ENCODE peak calls at places on chromosomes 16 and 17, in four cellular contexts. One of them, this sample, is unnamed.

GRCh38 chr17:17189559-17189958 is 16.6 kb downstream of the PLD6 start:
- DNase-seq in AG10803: no peak
- DNase-seq in breast epithelium: no peak
- DNase-seq in Peyer's patch: no peak
- DNase-seq in this sample: no peak

GRCh38 chr16:85123891-85124635 is 11.8 kb upstream of the CIBAR2 start:
- DNase-seq in Peyer's patch: no peak
- DNase-seq in AG10803: peak
- DNase-seq in breast epithelium: peak
- DNase-seq in this sample: no peak

GRCh38 chr16:52455549-52456277 is 91.2 kb downstream of the TOX3 start:
- DNase-seq in breast epithelium: no peak
- DNase-seq in Peyer's patch: no peak
- DNase-seq in AG10803: no peak
- DNase-seq in this sample: peak

GRCh38 chr16:53434436-53435065 is at the start of gene RBL2:
- DNase-seq in breast epithelium: peak
- DNase-seq in AG10803: peak
- DNase-seq in Peyer's patch: peak
- DNase-seq in this sample: peak

GRCh38 chr17:81142301-81143199 is 22.8 kb upstream of the PVALEF start:
- DNase-seq in breast epithelium: peak
- DNase-seq in Peyer's patch: peak
- DNase-seq in AG10803: peak
- DNase-seq in this sample: peak

GRCh38 chr16:23236983-23237382 is 54.4 kb downstream of the SCNN1G start:
- DNase-seq in Peyer's patch: no peak
- DNase-seq in AG10803: no peak
- DNase-seq in breast epithelium: no peak
- DNase-seq in this sample: no peak

GRCh38 chr17:68580236-68580903 is 20.8 kb downstream of the FAM20A start:
- DNase-seq in breast epithelium: no peak
- DNase-seq in Peyer's patch: no peak
- DNase-seq in AG10803: peak
- DNase-seq in this sample: no peak

GRCh38 chr17:36183001-36183810 is 6.8 kb upstream of the TBC1D3B start:
- DNase-seq in Peyer's patch: peak
- DNase-seq in AG10803: peak
- DNase-seq in breast epithelium: peak
- DNase-seq in this sample: peak

GRCh38 chr17:40963838-40964237 is 2.9 kb downstream of the KRT39 start:
- DNase-seq in breast epithelium: no peak
- DNase-seq in AG10803: no peak
- DNase-seq in Peyer's patch: no peak
- DNase-seq in this sample: no peak

GRCh38 chr17:78675836-78676235 is 98.6 kb upstream of the DNAH17 start:
- DNase-seq in breast epithelium: no peak
- DNase-seq in Peyer's patch: no peak
- DNase-seq in AG10803: no peak
- DNase-seq in this sample: no peak
- TF ChIP-seq CTCF in breast epithelium: no peak
- TF ChIP-seq CTCF in Peyer's patch: no peak
- TF ChIP-seq CTCF in AG10803: no peak
- TF ChIP-seq CTCF in this sample: no peak

DNA sequence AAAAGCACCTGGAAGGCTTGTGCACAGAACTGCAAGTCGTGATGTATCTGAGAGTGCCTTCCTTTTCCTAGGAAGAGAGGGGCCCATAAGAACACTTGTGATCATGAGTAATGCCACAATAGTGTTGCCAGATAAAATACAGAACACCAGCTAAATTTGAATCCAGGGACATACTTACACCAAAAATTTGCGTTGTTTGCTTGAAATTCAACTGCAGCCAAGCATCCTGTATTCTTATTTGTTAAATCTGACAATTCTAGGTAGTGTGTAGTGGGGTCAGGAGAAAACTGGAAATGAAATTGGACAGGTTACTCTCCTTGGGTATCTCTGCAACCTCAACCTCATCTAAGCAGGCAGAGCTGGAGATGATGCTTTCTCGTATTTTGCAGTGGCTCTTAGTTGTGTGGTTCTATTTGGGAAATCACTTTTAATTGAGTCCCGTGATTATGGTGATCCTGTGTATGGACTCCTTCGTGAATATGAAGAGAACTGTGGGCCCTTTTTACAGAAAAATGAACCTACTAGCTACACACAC is 12.0 kb downstream of the SLC35B1 start:
- DNase-seq in Peyer's patch: no peak
- DNase-seq in AG10803: no peak
- DNase-seq in breast epithelium: no peak
- DNase-seq in this sample: no peak
- TF ChIP-seq CTCF in Peyer's patch: no peak
- TF ChIP-seq CTCF in AG10803: no peak
- TF ChIP-seq CTCF in breast epithelium: no peak
- TF ChIP-seq CTCF in this sample: no peak

DNA sequence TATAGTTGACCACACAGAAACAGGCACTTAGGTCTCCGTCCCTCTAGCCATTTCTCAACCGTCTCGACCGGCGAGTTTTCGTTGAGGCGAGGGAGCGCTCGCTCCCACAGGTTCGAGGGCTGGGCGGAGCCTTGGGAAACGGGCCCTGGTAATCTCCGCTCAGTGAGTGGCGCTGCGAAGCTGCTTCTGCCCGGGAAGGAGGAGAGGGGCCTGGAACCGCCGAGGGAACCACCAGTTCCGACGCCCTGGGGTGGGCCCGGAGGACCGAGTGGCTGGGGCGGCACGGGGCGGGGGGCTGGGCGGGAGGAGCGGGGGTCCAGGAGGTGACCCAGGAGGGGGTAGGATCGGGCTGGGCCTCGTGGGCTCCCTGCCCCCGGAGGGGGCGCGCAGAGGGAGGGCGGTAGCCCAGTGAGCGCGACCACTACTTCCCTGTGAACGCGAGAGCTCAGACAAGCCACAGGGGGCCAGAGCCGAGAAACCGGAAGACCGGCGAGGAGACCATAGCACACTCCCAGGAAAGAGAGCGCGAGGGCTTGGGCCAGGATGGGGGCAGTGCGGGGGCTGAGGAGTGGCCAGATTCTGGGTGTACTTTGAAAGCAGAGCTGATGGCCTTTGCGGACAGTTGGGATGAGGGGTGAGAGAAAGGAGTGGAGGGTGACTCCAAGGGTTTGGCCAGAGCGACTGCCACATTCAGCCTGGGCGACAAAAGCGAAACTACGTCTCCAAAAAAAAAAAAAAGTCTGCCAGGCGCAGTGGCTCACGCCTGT is 29.9 kb upstream of the ARL4D start:
- DNase-seq in breast epithelium: peak
- DNase-seq in AG10803: peak
- DNase-seq in Peyer's patch: peak
- DNase-seq in this sample: peak
- TF ChIP-seq CTCF in breast epithelium: no peak
- TF ChIP-seq CTCF in AG10803: peak
- TF ChIP-seq CTCF in Peyer's patch: no peak
- TF ChIP-seq CTCF in this sample: no peak

GRCh38 chr16:2911580-2912329 is at the start of gene FLYWCH1:
- DNase-seq in Peyer's patch: peak
- DNase-seq in AG10803: peak
- DNase-seq in breast epithelium: peak
- DNase-seq in this sample: peak
- TF ChIP-seq CTCF in Peyer's patch: no peak
- TF ChIP-seq CTCF in AG10803: no peak
- TF ChIP-seq CTCF in breast epithelium: no peak
- TF ChIP-seq CTCF in this sample: no peak

DNA sequence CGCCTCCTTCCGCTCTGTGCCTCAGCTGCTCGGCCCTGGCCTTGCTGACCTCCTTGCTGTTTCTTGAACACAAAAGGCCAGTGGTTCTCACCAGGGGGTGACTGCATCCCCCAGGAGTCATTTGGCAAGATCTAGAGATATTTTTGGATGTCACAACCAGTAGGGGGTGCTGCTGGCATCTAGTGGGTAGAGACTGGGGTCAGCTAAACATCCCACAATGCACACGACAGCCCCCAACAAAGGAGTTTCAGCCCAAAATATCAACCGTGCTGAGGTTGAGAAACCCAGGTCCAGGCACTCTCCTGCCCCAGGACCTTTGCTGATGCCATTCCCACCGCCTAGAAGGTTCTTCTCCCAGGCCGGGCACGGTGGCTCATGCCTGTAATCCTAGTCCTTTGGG is 39.7 kb downstream of the ABCC6 start:
- DNase-seq in AG10803: no peak
- DNase-seq in Peyer's patch: no peak
- DNase-seq in breast epithelium: no peak
- DNase-seq in this sample: no peak
- TF ChIP-seq CTCF in AG10803: peak
- TF ChIP-seq CTCF in Peyer's patch: no peak
- TF ChIP-seq CTCF in breast epithelium: no peak
- TF ChIP-seq CTCF in this sample: no peak

GRCh38 chr17:77511514-77512061 is 370.8 kb downstream of the SEC14L1 start:
- DNase-seq in AG10803: no peak
- DNase-seq in breast epithelium: no peak
- DNase-seq in Peyer's patch: no peak
- DNase-seq in this sample: no peak

GRCh38 chr17:77513045-77513444 is 372.3 kb downstream of the SEC14L1 start:
- DNase-seq in Peyer's patch: no peak
- DNase-seq in AG10803: no peak
- DNase-seq in breast epithelium: no peak
- DNase-seq in this sample: no peak

GRCh38 chr17:77516902-77517301 is 376.1 kb downstream of the SEC14L1 start:
- DNase-seq in Peyer's patch: no peak
- DNase-seq in breast epithelium: no peak
- DNase-seq in AG10803: peak
- DNase-seq in this sample: no peak

GRCh38 chr17:77512062-77512946 is 371.5 kb downstream of the SEC14L1 start:
- DNase-seq in Peyer's patch: no peak
- DNase-seq in breast epithelium: peak
- DNase-seq in AG10803: peak
- DNase-seq in this sample: no peak

GRCh38 chr17:77515227-77515626 is 374.5 kb downstream of the SEC14L1 start:
- DNase-seq in breast epithelium: no peak
- DNase-seq in Peyer's patch: no peak
- DNase-seq in AG10803: no peak
- DNase-seq in this sample: no peak
- TF ChIP-seq CTCF in breast epithelium: no peak
- TF ChIP-seq CTCF in Peyer's patch: no peak
- TF ChIP-seq CTCF in AG10803: no peak
- TF ChIP-seq CTCF in this sample: no peak

GRCh38 chr17:61848247-61848646 is 15.1 kb downstream of the BRIP1 start:
- DNase-seq in breast epithelium: no peak
- DNase-seq in AG10803: no peak
- DNase-seq in Peyer's patch: no peak
- DNase-seq in this sample: no peak
- TF ChIP-seq CTCF in breast epithelium: no peak
- TF ChIP-seq CTCF in AG10803: no peak
- TF ChIP-seq CTCF in Peyer's patch: no peak
- TF ChIP-seq CTCF in this sample: no peak

GRCh38 chr17:74454197-74455024 is 12.0 kb upstream of the CD300A start:
- DNase-seq in breast epithelium: no peak
- DNase-seq in Peyer's patch: no peak
- DNase-seq in AG10803: peak
- DNase-seq in this sample: peak
- TF ChIP-seq CTCF in breast epithelium: peak
- TF ChIP-seq CTCF in Peyer's patch: peak
- TF ChIP-seq CTCF in AG10803: no peak
- TF ChIP-seq CTCF in this sample: no peak

GRCh38 chr17:61418433-61418832 is 18.8 kb downstream of the TBX2 start:
- DNase-seq in AG10803: no peak
- DNase-seq in Peyer's patch: no peak
- DNase-seq in breast epithelium: no peak
- DNase-seq in this sample: no peak

GRCh38 chr17:61416211-61416539 is 16.5 kb downstream of the TBX2 start:
- DNase-seq in breast epithelium: no peak
- DNase-seq in Peyer's patch: no peak
- DNase-seq in AG10803: no peak
- DNase-seq in this sample: no peak

GRCh38 chr17:61415374-61416210 is 15.9 kb downstream of the TBX2 start:
- DNase-seq in AG10803: peak
- DNase-seq in breast epithelium: peak
- DNase-seq in Peyer's patch: no peak
- DNase-seq in this sample: no peak

GRCh38 chr17:61414936-61415251 is 15.3 kb downstream of the TBX2 start:
- DNase-seq in breast epithelium: peak
- DNase-seq in Peyer's patch: no peak
- DNase-seq in AG10803: no peak
- DNase-seq in this sample: no peak

DNA sequence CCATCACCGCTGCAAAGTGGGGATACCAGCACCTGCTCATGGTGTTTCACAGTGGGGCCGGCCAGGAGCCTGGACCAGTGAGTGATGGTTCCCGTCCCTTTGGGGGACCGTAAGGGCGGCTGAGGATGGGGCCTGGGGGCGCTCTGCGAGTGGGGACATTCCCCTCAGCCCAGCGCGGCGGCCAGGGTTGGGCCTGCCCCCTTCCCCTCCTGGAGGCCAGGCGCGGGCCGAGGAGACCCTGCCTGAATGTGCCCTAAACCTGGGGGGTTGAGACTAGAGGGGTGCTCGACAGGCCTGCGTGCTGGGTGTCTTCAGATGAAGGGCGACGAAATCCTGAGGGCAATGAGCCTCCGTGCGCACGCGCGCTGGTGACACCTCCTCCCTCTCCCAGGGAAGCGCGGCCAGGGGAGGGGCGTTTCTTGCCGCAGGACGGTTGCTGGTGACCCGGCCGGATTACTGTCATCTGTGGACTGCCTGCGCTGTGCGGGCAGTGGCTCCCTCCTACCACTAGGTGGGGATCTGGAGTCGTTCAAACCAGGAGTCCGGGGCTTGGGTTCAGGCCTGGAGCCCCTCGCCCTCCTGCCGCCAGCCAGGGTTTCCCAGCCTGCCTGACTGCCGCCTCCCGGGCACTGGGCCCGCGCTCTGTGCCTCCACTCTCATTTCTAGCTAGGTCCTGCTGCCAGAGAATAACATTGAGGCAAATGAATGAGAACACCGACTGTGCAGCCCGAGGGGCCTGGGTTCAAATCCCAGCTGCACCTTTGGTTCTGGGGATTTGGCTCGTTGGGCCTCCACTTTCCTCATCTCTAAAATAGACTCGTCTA is 17.1 kb downstream of the TBX2 start:
- DNase-seq in breast epithelium: peak
- DNase-seq in AG10803: peak
- DNase-seq in Peyer's patch: peak
- DNase-seq in this sample: peak
- TF ChIP-seq CTCF in breast epithelium: peak
- TF ChIP-seq CTCF in AG10803: peak
- TF ChIP-seq CTCF in Peyer's patch: peak
- TF ChIP-seq CTCF in this sample: peak

This sample was measured in Calu3.